ENCODE peak calls at places on chromosomes 5 and 9, in six cellular contexts. One of them, this sample, is unnamed.

GRCh38 chr5:32444946-32445758 is 612 bp upstream of the ZFR start:
- DNase-seq in CD8-positive, alpha-beta T cell: no peak
- DNase-seq in pancreas: no peak
- DNase-seq in kidney: no peak
- DNase-seq in AG04450: no peak
- DNase-seq in WERI-Rb-1: no peak
- DNase-seq in this sample: no peak

GRCh38 chr5:72325566-72326297 is 5.6 kb downstream of the PTCD2 start:
- DNase-seq in WERI-Rb-1: no peak
- DNase-seq in pancreas: no peak
- DNase-seq in kidney: no peak
- DNase-seq in CD8-positive, alpha-beta T cell: no peak
- DNase-seq in AG04450: peak; percentile 36
- DNase-seq in this sample: no peak

GRCh38 chr5:159990506-159990905 is 18.4 kb upstream of the TTC1 start:
- DNase-seq in kidney: no peak
- DNase-seq in WERI-Rb-1: no peak
- DNase-seq in CD8-positive, alpha-beta T cell: no peak
- DNase-seq in AG04450: no peak
- DNase-seq in pancreas: no peak
- DNase-seq in this sample: no peak

GRCh38 chr9:38681747-38682227 is 38.1 kb downstream of the FAM240B start:
- DNase-seq in kidney: no peak
- DNase-seq in pancreas: no peak
- DNase-seq in AG04450: no peak
- DNase-seq in WERI-Rb-1: no peak
- DNase-seq in CD8-positive, alpha-beta T cell: no peak
- DNase-seq in this sample: no peak

GRCh38 chr5:135944967-135945560 is 9.7 kb downstream of the LECT2 start:
- DNase-seq in CD8-positive, alpha-beta T cell: no peak
- DNase-seq in kidney: no peak
- DNase-seq in AG04450: peak; percentile 74
- DNase-seq in pancreas: peak; percentile 48
- DNase-seq in WERI-Rb-1: peak; percentile 54
- DNase-seq in this sample: no peak

GRCh38 chr5:180010636-180011035 is 60.9 kb downstream of the RNF130 start:
- DNase-seq in WERI-Rb-1: no peak
- DNase-seq in CD8-positive, alpha-beta T cell: no peak
- DNase-seq in pancreas: no peak
- DNase-seq in kidney: no peak
- DNase-seq in AG04450: no peak
- DNase-seq in this sample: no peak

GRCh38 chr5:124927735-124928134 is 181.3 kb upstream of the ZNF608 start:
- DNase-seq in kidney: no peak
- DNase-seq in WERI-Rb-1: no peak
- DNase-seq in pancreas: no peak
- DNase-seq in CD8-positive, alpha-beta T cell: no peak
- DNase-seq in AG04450: no peak
- DNase-seq in this sample: no peak

GRCh38 chr9:37029776-37030590 is 4.1 kb downstream of the PAX5 start:
- DNase-seq in kidney: no peak
- DNase-seq in CD8-positive, alpha-beta T cell: no peak
- DNase-seq in WERI-Rb-1: no peak
- DNase-seq in pancreas: peak; percentile 10
- DNase-seq in AG04450: no peak
- DNase-seq in this sample: peak; percentile 81

GRCh38 chr5:172169216-172169615 is 18.8 kb downstream of the STK10 start:
- DNase-seq in AG04450: no peak
- DNase-seq in pancreas: no peak
- DNase-seq in WERI-Rb-1: no peak
- DNase-seq in kidney: no peak
- DNase-seq in CD8-positive, alpha-beta T cell: no peak
- DNase-seq in this sample: no peak

GRCh38 chr5:10384483-10384882 is 31.0 kb downstream of the MARCHF6 start:
- DNase-seq in AG04450: no peak
- DNase-seq in WERI-Rb-1: no peak
- DNase-seq in pancreas: no peak
- DNase-seq in kidney: no peak
- DNase-seq in CD8-positive, alpha-beta T cell: no peak
- DNase-seq in this sample: no peak

GRCh38 chr5:151183451-151184245 is 26.1 kb upstream of the ANXA6 start:
- DNase-seq in AG04450: no peak
- DNase-seq in pancreas: no peak
- DNase-seq in CD8-positive, alpha-beta T cell: no peak
- DNase-seq in kidney: no peak
- DNase-seq in WERI-Rb-1: peak; percentile 16
- DNase-seq in this sample: no peak

GRCh38 chr5:158917731-158918130 is 182.0 kb downstream of the EBF1 start:
- DNase-seq in kidney: no peak
- DNase-seq in pancreas: no peak
- DNase-seq in AG04450: no peak
- DNase-seq in CD8-positive, alpha-beta T cell: no peak
- DNase-seq in WERI-Rb-1: no peak
- DNase-seq in this sample: no peak

GRCh38 chr5:179143446-179143845 is 83.3 kb downstream of the ZNF354C start:
- DNase-seq in AG04450: no peak
- DNase-seq in kidney: peak; percentile 14
- DNase-seq in CD8-positive, alpha-beta T cell: no peak
- DNase-seq in pancreas: no peak
- DNase-seq in WERI-Rb-1: no peak
- DNase-seq in this sample: no peak

GRCh38 chr5:154101184-154101583 is 62.4 kb downstream of the MFAP3 start:
- DNase-seq in WERI-Rb-1: no peak
- DNase-seq in CD8-positive, alpha-beta T cell: no peak
- DNase-seq in pancreas: no peak
- DNase-seq in AG04450: no peak
- DNase-seq in kidney: no peak
- DNase-seq in this sample: no peak

GRCh38 chr9:118651511-118651910 is 717.7 kb downstream of the BRINP1 start:
- DNase-seq in pancreas: no peak
- DNase-seq in WERI-Rb-1: no peak
- DNase-seq in AG04450: no peak
- DNase-seq in CD8-positive, alpha-beta T cell: no peak
- DNase-seq in kidney: no peak
- DNase-seq in this sample: no peak

GRCh38 chr5:150295172-150295611 is 5.6 kb upstream of the CAMK2A start:
- DNase-seq in AG04450: no peak
- DNase-seq in kidney: peak; percentile 75
- DNase-seq in WERI-Rb-1: no peak
- DNase-seq in pancreas: peak; percentile 29
- DNase-seq in CD8-positive, alpha-beta T cell: no peak
- DNase-seq in this sample: no peak

GRCh38 chr9:38016375-38017120 is 52.5 kb downstream of the SHB start:
- DNase-seq in kidney: no peak
- DNase-seq in AG04450: no peak
- DNase-seq in CD8-positive, alpha-beta T cell: no peak
- DNase-seq in WERI-Rb-1: no peak
- DNase-seq in pancreas: no peak
- DNase-seq in this sample: no peak

GRCh38 chr5:112492291-112492690 is 73.2 kb upstream of the EPB41L4A start:
- DNase-seq in pancreas: peak; percentile 69
- DNase-seq in CD8-positive, alpha-beta T cell: no peak
- DNase-seq in AG04450: peak; percentile 21
- DNase-seq in kidney: peak; percentile 72
- DNase-seq in WERI-Rb-1: peak; percentile 75
- DNase-seq in this sample: no peak

GRCh38 chr5:33588654-33589372 is 148.0 kb downstream of the TARS1 start:
- DNase-seq in CD8-positive, alpha-beta T cell: peak; percentile 6
- DNase-seq in WERI-Rb-1: peak; percentile 67
- DNase-seq in kidney: peak; percentile 54
- DNase-seq in AG04450: no peak
- DNase-seq in pancreas: peak; percentile 16
- DNase-seq in this sample: no peak

GRCh38 chr9:33381231-33381791 is 21.1 kb downstream of the AQP7 start:
- DNase-seq in kidney: no peak
- DNase-seq in WERI-Rb-1: no peak
- DNase-seq in pancreas: no peak
- DNase-seq in CD8-positive, alpha-beta T cell: no peak
- DNase-seq in AG04450: no peak
- DNase-seq in this sample: no peak

GRCh38 chr5:159511570-159511969 is 181.3 kb upstream of the IL12B start:
- DNase-seq in CD8-positive, alpha-beta T cell: no peak
- DNase-seq in pancreas: no peak
- DNase-seq in AG04450: no peak
- DNase-seq in kidney: no peak
- DNase-seq in WERI-Rb-1: no peak
- DNase-seq in this sample: no peak

GRCh38 chr9:137272241-137273094 is 5.1 kb upstream of the TOR4A start:
- DNase-seq in AG04450: no peak
- DNase-seq in WERI-Rb-1: no peak
- DNase-seq in kidney: peak; percentile 75
- DNase-seq in pancreas: no peak
- DNase-seq in CD8-positive, alpha-beta T cell: no peak
- DNase-seq in this sample: peak; percentile 73

GRCh38 chr5:90894866-90895420 is 336.3 kb downstream of the ADGRV1 start:
- DNase-seq in CD8-positive, alpha-beta T cell: no peak
- DNase-seq in AG04450: no peak
- DNase-seq in WERI-Rb-1: no peak
- DNase-seq in kidney: no peak
- DNase-seq in pancreas: no peak
- DNase-seq in this sample: no peak

GRCh38 chr9:91751922-91752321 is 198.1 kb downstream of the ROR2 start:
- DNase-seq in CD8-positive, alpha-beta T cell: no peak
- DNase-seq in pancreas: no peak
- DNase-seq in WERI-Rb-1: no peak
- DNase-seq in kidney: no peak
- DNase-seq in AG04450: no peak
- DNase-seq in this sample: no peak

GRCh38 chr5:114055810-114056476 is 305.9 kb upstream of the KCNN2 start:
- DNase-seq in kidney: no peak
- DNase-seq in pancreas: peak; percentile 30
- DNase-seq in AG04450: no peak
- DNase-seq in WERI-Rb-1: peak; percentile 11
- DNase-seq in CD8-positive, alpha-beta T cell: no peak
- DNase-seq in this sample: no peak

GRCh38 chr9:137506274-137506673 is 43.9 kb downstream of the PNPLA7 start:
- DNase-seq in pancreas: no peak
- DNase-seq in WERI-Rb-1: no peak
- DNase-seq in kidney: peak; percentile 75
- DNase-seq in CD8-positive, alpha-beta T cell: no peak
- DNase-seq in AG04450: no peak
- DNase-seq in this sample: peak; percentile 41

GRCh38 chr5:5616247-5616895 is 193.9 kb downstream of the ICE1 start:
- DNase-seq in kidney: no peak
- DNase-seq in pancreas: no peak
- DNase-seq in CD8-positive, alpha-beta T cell: no peak
- DNase-seq in AG04450: no peak
- DNase-seq in WERI-Rb-1: peak; percentile 88
- DNase-seq in this sample: no peak
- TF ChIP-seq CTCF in kidney: no peak
- TF ChIP-seq CTCF in pancreas: no peak
- TF ChIP-seq CTCF in CD8-positive, alpha-beta T cell: no peak
- TF ChIP-seq CTCF in AG04450: no peak
- TF ChIP-seq CTCF in WERI-Rb-1: peak; percentile 2
- TF ChIP-seq CTCF in this sample: no peak

GRCh38 chr5:57831090-57831489 is 348.5 kb upstream of the ACTBL2 start:
- DNase-seq in pancreas: no peak
- DNase-seq in AG04450: no peak
- DNase-seq in WERI-Rb-1: no peak
- DNase-seq in CD8-positive, alpha-beta T cell: no peak
- DNase-seq in kidney: no peak
- DNase-seq in this sample: no peak

GRCh38 chr5:57831942-57832341 is 349.3 kb upstream of the ACTBL2 start:
- DNase-seq in CD8-positive, alpha-beta T cell: no peak
- DNase-seq in pancreas: no peak
- DNase-seq in AG04450: no peak
- DNase-seq in WERI-Rb-1: no peak
- DNase-seq in kidney: no peak
- DNase-seq in this sample: no peak

GRCh38 chr5:57833489-57833888 is 350.9 kb upstream of the ACTBL2 start:
- DNase-seq in kidney: no peak
- DNase-seq in CD8-positive, alpha-beta T cell: no peak
- DNase-seq in WERI-Rb-1: no peak
- DNase-seq in AG04450: no peak
- DNase-seq in pancreas: no peak
- DNase-seq in this sample: no peak

GRCh38 chr5:57834829-57835554 is 352.4 kb upstream of the ACTBL2 start:
- DNase-seq in CD8-positive, alpha-beta T cell: no peak
- DNase-seq in pancreas: no peak
- DNase-seq in AG04450: no peak
- DNase-seq in kidney: no peak
- DNase-seq in WERI-Rb-1: peak; percentile 88
- DNase-seq in this sample: no peak

GRCh38 chr5:57832873-57833272 is 350.3 kb upstream of the ACTBL2 start:
- DNase-seq in WERI-Rb-1: no peak
- DNase-seq in AG04450: no peak
- DNase-seq in CD8-positive, alpha-beta T cell: no peak
- DNase-seq in kidney: no peak
- DNase-seq in pancreas: no peak
- DNase-seq in this sample: no peak
- H3K27ac ChIP-seq in WERI-Rb-1: no peak overlapping the region
- H3K27ac ChIP-seq in AG04450: no peak overlapping the region
- H3K27ac ChIP-seq in CD8-positive, alpha-beta T cell: no peak overlapping the region
- H3K27ac ChIP-seq in kidney: no peak overlapping the region
- H3K27ac ChIP-seq in pancreas: no peak overlapping the region
- H3K27ac ChIP-seq in this sample: no peak overlapping the region

GRCh38 chr5:91910247-91910646 is 527.1 kb upstream of the ARRDC3 start:
- DNase-seq in CD8-positive, alpha-beta T cell: no peak
- DNase-seq in pancreas: no peak
- DNase-seq in AG04450: no peak
- DNase-seq in WERI-Rb-1: no peak
- DNase-seq in kidney: no peak
- DNase-seq in this sample: no peak

GRCh38 chr5:91906027-91906426 is 522.9 kb upstream of the ARRDC3 start:
- DNase-seq in AG04450: no peak
- DNase-seq in CD8-positive, alpha-beta T cell: no peak
- DNase-seq in pancreas: no peak
- DNase-seq in kidney: no peak
- DNase-seq in WERI-Rb-1: no peak
- DNase-seq in this sample: no peak

GRCh38 chr5:91906494-91906893 is 523.4 kb upstream of the ARRDC3 start:
- DNase-seq in CD8-positive, alpha-beta T cell: no peak
- DNase-seq in kidney: no peak
- DNase-seq in AG04450: no peak
- DNase-seq in WERI-Rb-1: no peak
- DNase-seq in pancreas: no peak
- DNase-seq in this sample: no peak

GRCh38 chr5:91910655-91911054 is 527.5 kb upstream of the ARRDC3 start:
- DNase-seq in kidney: no peak
- DNase-seq in AG04450: no peak
- DNase-seq in pancreas: no peak
- DNase-seq in WERI-Rb-1: no peak
- DNase-seq in CD8-positive, alpha-beta T cell: no peak
- DNase-seq in this sample: no peak
- H3K4me3 ChIP-seq in kidney: no peak overlapping the region
- H3K4me3 ChIP-seq in AG04450: no peak overlapping the region
- H3K4me3 ChIP-seq in pancreas: no peak overlapping the region
- H3K4me3 ChIP-seq in WERI-Rb-1: no peak overlapping the region
- H3K4me3 ChIP-seq in CD8-positive, alpha-beta T cell: no peak overlapping the region
- H3K4me3 ChIP-seq in this sample: no peak overlapping the region

DNA sequence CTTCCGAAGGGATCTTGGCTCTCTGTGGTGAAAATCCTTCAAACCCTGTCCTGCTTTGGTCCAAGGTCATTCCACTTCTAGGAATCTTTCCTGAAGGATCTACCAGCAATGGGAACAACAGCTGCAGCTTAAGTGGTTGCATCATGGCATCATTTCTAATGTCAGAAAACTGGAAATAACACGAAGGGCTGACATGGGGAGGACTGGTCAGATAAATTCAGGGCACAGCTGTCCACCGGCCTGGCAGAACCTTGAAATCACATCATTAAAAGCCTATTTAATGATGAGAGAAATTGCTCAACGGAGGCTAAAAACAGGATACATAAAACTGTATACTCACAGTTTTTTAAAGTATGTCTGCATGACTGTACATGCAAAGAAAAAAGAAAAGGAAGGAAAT is 28.3 kb downstream of the OLFML2A start:
- DNase-seq in WERI-Rb-1: no peak
- DNase-seq in pancreas: no peak
- DNase-seq in CD8-positive, alpha-beta T cell: no peak
- DNase-seq in kidney: no peak
- DNase-seq in AG04450: no peak
- DNase-seq in this sample: no peak
- TF ChIP-seq CTCF in WERI-Rb-1: no peak
- TF ChIP-seq CTCF in pancreas: no peak
- TF ChIP-seq CTCF in CD8-positive, alpha-beta T cell: no peak
- TF ChIP-seq CTCF in kidney: no peak
- TF ChIP-seq CTCF in AG04450: no peak
- TF ChIP-seq CTCF in this sample: no peak